ENCODE peak calls at places on chromosomes 2 and 18, in seven cellular contexts. E is cardiac muscle cell, P is aorta, N is GM23248, T is fibroblast of pulmonary artery, S is AG09309, D is stomach. V is an unnamed sample.
A peak's percentile ranks its signal among the peaks of the same experiment; 100 is the strongest.

GRCh38 chr18:22688877-22689496 is 244.1 kb upstream of the RBBP8 start:
- DNase-seq in E (no peak), P (no peak), N (no peak), T (no peak), S (no peak), D (no peak), V (no peak)

GRCh38 chr18:5173646-5174045 is 23.4 kb downstream of the AKAIN1 start:
- DNase-seq in E (no peak), P (no peak), N (no peak), T (no peak), S (no peak), D (no peak), V (no peak)

GRCh38 chr18:65349635-65350034 is 401.2 kb upstream of the CDH7 start:
- DNase-seq in E (no peak), P (no peak), N (no peak), T (no peak), S (no peak), D (no peak), V (no peak)

GRCh38 chr18:22279741-22280452 is 110.5 kb downstream of the GATA6 start:
- DNase-seq in E (peak; percentile 85), P (no peak), N (peak; percentile 37), T (peak; percentile 73), S (no peak), D (no peak), V (no peak)

GRCh38 chr2:16174693-16175045 is 234.3 kb downstream of the MYCN start:
- DNase-seq in E (no peak), P (no peak), N (no peak), T (no peak), S (no peak), D (no peak), V (no peak)

GRCh38 chr2:120852200-120852815 is 116.6 kb downstream of the GLI2 start:
- DNase-seq in E (no peak), P (peak; percentile 58), N (no peak), T (no peak), S (no peak), D (no peak), V (peak; percentile 40)

GRCh38 chr18:58044370-58045264 is 591 bp downstream of the NEDD4L start:
- DNase-seq in E (peak; percentile 44), P (peak; percentile 78), N (peak; percentile 55), T (peak; percentile 28), S (no peak), D (peak; percentile 52), V (peak; percentile 62)

GRCh38 chr18:75507636-75508035 is 80.1 kb upstream of the SMIM21 start:
- DNase-seq in E (peak; percentile 60), P (no peak), N (no peak), T (no peak), S (no peak), D (no peak), V (no peak)

GRCh38 chr2:109255594-109255993 is 126.6 kb downstream of the SH3RF3 start:
- DNase-seq in E (no peak), P (no peak), N (no peak), T (no peak), S (no peak), D (no peak), V (no peak)

GRCh38 chr2:69997296-69998184 is 36.1 kb upstream of the ASPRV1 start:
- DNase-seq in E (no peak), P (peak; percentile 59), N (peak; percentile 88), T (peak; percentile 9), S (no peak), D (peak; percentile 44), V (peak; percentile 78)

GRCh38 chr2:68466361-68466777 is 725 bp downstream of the FBXO48 start:
- DNase-seq in E (peak; percentile 71), P (no peak), N (peak; percentile 90), T (peak; percentile 61), S (peak; percentile 34), D (no peak), V (no peak)

GRCh38 chr2:180050246-180050645 is 43.1 kb upstream of the CWC22 start:
- DNase-seq in E (peak; percentile 30), P (no peak), N (peak; percentile 46), T (peak; percentile 7), S (no peak), D (no peak), V (no peak)

GRCh38 chr2:45441571-45441970 is 169.5 kb downstream of the SRBD1 start:
- DNase-seq in E (no peak), P (no peak), N (no peak), T (no peak), S (no peak), D (no peak), V (no peak)

GRCh38 chr2:45443012-45443411 is 168.1 kb downstream of the SRBD1 start:
- DNase-seq in E (no peak), P (no peak), N (no peak), T (no peak), S (no peak), D (no peak), V (no peak)

GRCh38 chr2:45439788-45440773 is 171.0 kb downstream of the SRBD1 start:
- DNase-seq in E (peak; percentile 30), P (no peak), N (peak; percentile 30), T (peak; percentile 43), S (peak; percentile 35), D (no peak), V (no peak)

GRCh38 chr2:45438872-45439665 is 172.0 kb downstream of the SRBD1 start:
- DNase-seq in E (no peak), P (no peak), N (no peak), T (no peak), S (no peak), D (no peak), V (no peak)

DNA sequence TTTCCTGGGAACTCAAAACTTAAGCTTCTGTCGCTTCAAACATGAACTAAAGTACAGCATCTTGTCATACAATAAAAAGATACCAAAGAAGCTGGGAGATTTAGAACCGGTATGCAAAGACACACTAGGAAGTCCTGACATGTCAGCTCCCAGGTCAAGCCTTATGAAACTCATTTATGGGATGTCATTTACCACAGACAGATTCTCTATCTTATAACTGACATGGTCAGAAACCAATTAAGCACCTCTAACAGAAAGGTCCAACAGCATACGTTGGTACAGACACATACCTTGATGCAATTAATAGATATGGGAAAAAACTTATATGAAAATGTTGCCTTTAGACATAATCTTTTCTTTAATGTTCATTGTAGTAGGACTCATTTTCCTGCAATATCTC is 169.0 kb downstream of the SRBD1 start:
- DNase-seq in E (no peak), P (no peak), N (no peak), T (no peak), S (no peak), D (no peak), V (no peak)
- H3K4me3 ChIP-seq in E (no peak overlapping the region), P (no peak overlapping the region), N (no peak overlapping the region), T (no peak overlapping the region), S (no peak overlapping the region), D (no peak overlapping the region), V (no peak overlapping the region)

DNA sequence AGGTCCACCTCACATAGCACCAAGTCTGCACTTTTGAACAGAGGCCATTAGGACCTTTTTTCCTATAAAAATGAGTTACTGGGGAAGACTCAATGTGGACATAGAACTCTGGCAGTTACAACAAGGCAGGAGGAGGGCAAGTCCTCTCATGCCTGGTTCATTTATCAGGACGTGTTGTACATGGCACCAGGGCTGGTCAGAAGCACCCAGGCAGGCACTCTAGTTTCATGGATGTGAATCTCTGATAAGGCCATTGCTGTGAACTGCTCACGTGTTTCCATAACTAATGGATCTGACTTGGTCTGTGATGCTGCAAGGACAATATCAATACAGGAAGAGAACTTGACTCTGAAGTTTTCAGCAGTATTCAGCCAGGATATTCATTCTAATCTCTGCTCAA is 16.0 kb downstream of the CDC42EP3 start:
- DNase-seq in E (no peak), P (no peak), N (no peak), T (no peak), S (no peak), D (no peak), V (no peak)
- H3K4me3 ChIP-seq in E (no peak overlapping the region), P (no peak overlapping the region), N (no peak overlapping the region), T (no peak overlapping the region), S (no peak overlapping the region), D (no peak overlapping the region), V (no peak overlapping the region)

GRCh38 chr2:208182835-208183234 is 7.0 kb downstream of the C2orf80 start:
- DNase-seq in E (no peak), P (no peak), N (no peak), T (no peak), S (no peak), D (no peak), V (no peak)

GRCh38 chr2:208186465-208186864 is 3.4 kb downstream of the C2orf80 start:
- DNase-seq in E (no peak), P (no peak), N (no peak), T (no peak), S (no peak), D (no peak), V (no peak)

GRCh38 chr2:208183526-208183925 is 6.3 kb downstream of the C2orf80 start:
- DNase-seq in E (no peak), P (no peak), N (no peak), T (no peak), S (no peak), D (no peak), V (no peak)

GRCh38 chr2:208186921-208187320 is 2.9 kb downstream of the C2orf80 start:
- DNase-seq in E (no peak), P (no peak), N (no peak), T (no peak), S (no peak), D (no peak), V (no peak)

GRCh38 chr2:208183937-208184336 is 5.9 kb downstream of the C2orf80 start:
- DNase-seq in E (no peak), P (no peak), N (no peak), T (no peak), S (no peak), D (no peak), V (no peak)
- H3K4me3 ChIP-seq in E (no peak overlapping the region), P (peak overlapping the region; percentile 2), N (no peak overlapping the region), T (no peak overlapping the region), S (no peak overlapping the region), D (no peak overlapping the region), V (no peak overlapping the region)

GRCh38 chr18:50281972-50282520 is 723 bp upstream of the MBD1 start:
- DNase-seq in E (no peak), P (no peak), N (no peak), T (no peak), S (no peak), D (no peak), V (no peak)

GRCh38 chr18:50280707-50281294 is 522 bp downstream of the MBD1 start:
- DNase-seq in E (no peak), P (no peak), N (peak; percentile 14), T (no peak), S (no peak), D (no peak), V (no peak)

GRCh38 chr18:50277935-50278334 is 3.4 kb downstream of the MBD1 start:
- DNase-seq in E (peak; percentile 65), P (no peak), N (peak; percentile 47), T (peak; percentile 73), S (no peak), D (no peak), V (no peak)

GRCh38 chr18:50281295-50281971 is at the start of gene MBD1:
- DNase-seq in E (peak; percentile 100), P (peak; percentile 99), N (peak; percentile 99), T (peak; percentile 99), S (peak; percentile 94), D (peak; percentile 96), V (peak; percentile 95)

GRCh38 chr18:50279752-50280151 is 1.6 kb downstream of the MBD1 start:
- DNase-seq in E (no peak), P (no peak), N (no peak), T (no peak), S (no peak), D (no peak), V (no peak)
- H3K4me3 ChIP-seq in E (peak overlapping the region; percentile 43), P (no peak overlapping the region), N (peak overlapping the region; percentile 92), T (peak overlapping the region; percentile 100), S (peak overlapping the region; percentile 73), D (peak overlapping the region; percentile 82), V (peak overlapping the region; percentile 97)

GRCh38 chr2:60976875-60977561 is 40.5 kb upstream of the PEX13 start:
- DNase-seq in E (no peak), P (no peak), N (no peak), T (no peak), S (no peak), D (no peak), V (no peak)
- H3K4me3 ChIP-seq in E (no peak overlapping the region), P (no peak overlapping the region), N (no peak overlapping the region), T (no peak overlapping the region), S (no peak overlapping the region), D (no peak overlapping the region), V (no peak overlapping the region)

V was measured in RWPE2.